ENCODE peak calls at places on chromosomes 4 and X, in five cellular contexts. R is left lobe of liver, D is lower lobe of right lung, T is fibroblast of lung, Z is BJ. M is an unnamed sample.

GRCh38 chr4:78362310-78362709 is 189.3 kb upstream of the ANXA3 start:
- DNase-seq in D (no peak), T (no peak), Z (no peak), R (no peak), M (no peak)

GRCh38 chr4:8860892-8861575 is 10.6 kb downstream of the HMX1 start:
- DNase-seq in T (no peak), Z (no peak), R (no peak), D (no peak), M (no peak)

GRCh38 chr4:60482921-60483351 is 717.2 kb upstream of the ADGRL3 start:
- DNase-seq in D (no peak), T (no peak), R (no peak), Z (no peak), M (no peak)

GRCh38 chr4:139761461-139761860 is 95.8 kb downstream of the MGST2 start:
- DNase-seq in T (no peak), R (peak; percentile 21), D (no peak), Z (no peak), M (no peak)

GRCh38 chrX:80335062-80335830 is 85.0 kb upstream of the TENT5D start:
- DNase-seq in R (no peak), T (no peak), D (peak; percentile 49), Z (no peak), M (no peak)

GRCh38 chr4:5878359-5878758 is 14.5 kb downstream of the CRMP1 start:
- DNase-seq in T (no peak), R (no peak), D (no peak), Z (no peak), M (no peak)

GRCh38 chr4:144954224-144954623 is 143.8 kb downstream of the ANAPC10 start:
- DNase-seq in R (no peak), T (no peak), D (no peak), Z (no peak), M (no peak)

GRCh38 chrX:50067435-50068292 is 133.1 kb downstream of the AKAP4 start:
- DNase-seq in D (peak; percentile 28), Z (no peak), T (peak; percentile 40), R (peak; percentile 76), M (no peak)

M was measured in GM04503.